ENCODE peak calls at places on chromosomes 16 and 17, in ten cellular contexts. G, R, T, K, Z, C, L, B, M and S are unnamed samples.

GRCh38 chr16:78277374-78277773 is 177.9 kb downstream of the WWOX start:
- DNase-seq in B (no peak), M (no peak), T (no peak), R (peak; percentile 52), K (no peak), C (no peak), L (no peak), G (no peak), Z (no peak), S (no peak)

GRCh38 chr17:15213381-15214087 is 51.6 kb downstream of the PMP22 start:
- DNase-seq in L (no peak), Z (peak; percentile 65), M (peak; percentile 25), B (no peak), R (peak; percentile 72), G (peak; percentile 13), C (peak; percentile 26), K (no peak), T (no peak), S (no peak)

GRCh38 chr17:3890082-3890892 is 2.6 kb downstream of the CAMKK1 start:
- DNase-seq in M (peak; percentile 90), B (peak; percentile 89), T (no peak), Z (peak; percentile 87), G (no peak), K (peak; percentile 93), L (no peak), R (no peak), C (peak; percentile 82), S (peak; percentile 84)

GRCh38 chr17:46851029-46851741 is at the start of gene WNT9B:
- DNase-seq in Z (no peak), R (peak; percentile 85), G (no peak), B (peak; percentile 69), M (no peak), T (no peak), L (no peak), C (no peak), K (peak; percentile 79), S (no peak)

GRCh38 chr16:3716831-3717234 is 491 bp downstream of the TRAP1 start:
- DNase-seq in C (peak; percentile 6), G (no peak), R (peak; percentile 60), K (no peak), B (no peak), L (no peak), Z (peak; percentile 20), T (peak; percentile 30), M (no peak), S (no peak)

GRCh38 chr16:69109486-69110270 is 4.2 kb downstream of the HAS3 start:
- DNase-seq in G (no peak), B (peak; percentile 80), Z (no peak), M (no peak), C (no peak), K (no peak), R (no peak), L (no peak), T (no peak), S (no peak)

GRCh38 chr17:32116937-32117336 is 25.4 kb upstream of the RHOT1 start:
- DNase-seq in Z (no peak), L (no peak), M (no peak), C (no peak), K (no peak), G (no peak), B (no peak), R (no peak), T (no peak), S (no peak)

GRCh38 chr17:50269477-50270429 is 4.5 kb upstream of the TMEM92 start:
- DNase-seq in L (peak; percentile 57), B (peak; percentile 78), M (peak; percentile 87), G (no peak), C (peak; percentile 88), Z (peak; percentile 88), R (peak; percentile 88), K (peak; percentile 81), T (peak; percentile 44), S (no peak)

GRCh38 chr16:87836844-87837581 is 32.3 kb downstream of the SLC7A5 start:
- DNase-seq in Z (no peak), G (no peak), K (no peak), M (peak; percentile 43), L (no peak), R (no peak), C (no peak), T (no peak), B (no peak), S (no peak)

GRCh38 chr16:7921360-7921759 is 588.7 kb downstream of the RBFOX1 start:
- DNase-seq in R (peak; percentile 30), G (no peak), L (no peak), C (no peak), K (no peak), B (no peak), Z (no peak), M (no peak), T (no peak), S (no peak)

GRCh38 chr16:3780570-3780969 is 63.2 kb upstream of the TRAP1 start:
- DNase-seq in B (no peak), T (no peak), R (no peak), C (peak; percentile 7), Z (peak; percentile 12), K (no peak), M (peak; percentile 28), L (no peak), G (no peak), S (no peak)

GRCh38 chr17:30243568-30243967 is 8.1 kb upstream of the SLC6A4 start:
- DNase-seq in L (no peak), G (no peak), M (no peak), T (no peak), K (no peak), Z (no peak), B (no peak), R (no peak), C (no peak), S (no peak)

GRCh38 chr17:73586153-73586906 is 57.9 kb downstream of the SDK2 start:
- DNase-seq in G (no peak), L (no peak), C (no peak), K (no peak), B (peak; percentile 4), R (no peak), Z (no peak), M (no peak), T (no peak), S (no peak)

GRCh38 chr16:3027983-3028715 is 4.3 kb downstream of the THOC6 start:
- DNase-seq in Z (peak; percentile 90), K (peak; percentile 94), L (peak; percentile 32), M (peak; percentile 74), C (peak; percentile 45), R (peak; percentile 92), G (no peak), T (peak; percentile 90), B (peak; percentile 98), S (no peak)

GRCh38 chr17:55668581-55668980 is 54.1 kb downstream of the TMEM100 start:
- DNase-seq in K (no peak), Z (no peak), L (no peak), R (no peak), G (no peak), B (no peak), M (no peak), T (no peak), C (no peak), S (no peak)

GRCh38 chr16:66308096-66308495 is 58.4 kb upstream of the CDH5 start:
- DNase-seq in B (no peak), T (no peak), Z (no peak), K (no peak), R (no peak), L (no peak), G (no peak), M (no peak), C (no peak), S (no peak)
- H3K4me3 ChIP-seq in B (no peak overlapping the region), T (no peak overlapping the region), Z (no peak overlapping the region), K (no peak overlapping the region), R (no peak overlapping the region), L (no peak overlapping the region), G (no peak overlapping the region), M (no peak overlapping the region), C (no peak overlapping the region), S (no peak overlapping the region)

GRCh38 chr17:60230358-60230757 is 80.6 kb downstream of the CA4 start:
- DNase-seq in R (no peak), M (no peak), Z (no peak), T (no peak), L (no peak), G (peak; percentile 28), K (no peak), B (no peak), C (no peak), S (no peak)

GRCh38 chr17:60231691-60232090 is 81.9 kb downstream of the CA4 start:
- DNase-seq in M (peak; percentile 33), K (no peak), G (peak; percentile 28), B (no peak), T (no peak), L (no peak), R (no peak), Z (no peak), C (no peak), S (no peak)

GRCh38 chr17:60229189-60229802 is 79.5 kb downstream of the CA4 start:
- DNase-seq in C (no peak), Z (peak; percentile 65), M (peak; percentile 26), K (no peak), G (no peak), T (no peak), L (no peak), B (no peak), R (no peak), S (no peak)

DNA sequence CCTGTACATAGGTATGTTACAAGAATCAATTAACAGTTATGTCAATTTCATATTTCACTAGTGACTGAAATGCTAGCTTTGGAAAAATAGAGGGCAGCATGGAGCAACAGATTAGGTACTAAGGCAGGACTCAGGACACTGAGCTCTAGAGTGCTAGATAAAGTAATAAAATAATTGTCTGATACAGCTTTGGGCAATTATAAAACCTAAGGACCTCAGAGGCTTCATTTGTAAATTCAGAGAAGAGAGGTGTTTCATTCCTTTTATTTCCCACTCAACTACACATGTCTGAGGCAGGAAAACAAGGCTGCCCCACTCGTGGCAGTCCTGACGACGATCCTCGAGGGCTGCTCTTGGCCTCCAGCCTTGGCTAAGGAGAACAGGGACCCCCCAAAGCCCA is 81.5 kb downstream of the CA4 start:
- DNase-seq in M (peak; percentile 60), T (no peak), L (no peak), G (no peak), R (peak; percentile 30), Z (peak; percentile 61), K (no peak), B (no peak), C (peak; percentile 32), S (no peak)
- TF ChIP-seq CTCF in M (peak; percentile 68), T (peak; percentile 60), L (peak; percentile 57), G (peak; percentile 54), R (peak; percentile 56), Z (peak; percentile 87), K (peak; percentile 29), B (peak; percentile 35), C (peak; percentile 61), S (peak; percentile 32)

GRCh38 chr17:47996201-47996600 is 25.3 kb downstream of the CDK5RAP3 start:
- DNase-seq in M (no peak), T (no peak), R (no peak), L (no peak), C (no peak), K (no peak), Z (no peak), B (no peak), G (no peak), S (no peak)
- H3K4me3 ChIP-seq in M (no peak overlapping the region), T (no peak overlapping the region), R (no peak overlapping the region), L (no peak overlapping the region), C (no peak overlapping the region), K (no peak overlapping the region), Z (no peak overlapping the region), B (no peak overlapping the region), G (no peak overlapping the region), S (no peak overlapping the region)

GRCh38 chr17:39264119-39264518 is 38.4 kb upstream of the STAC2 start:
- DNase-seq in T (no peak), G (no peak), C (no peak), B (no peak), R (no peak), Z (no peak), K (no peak), L (no peak), M (no peak), S (no peak)

GRCh38 chr17:39261286-39261685 is 35.5 kb upstream of the STAC2 start:
- DNase-seq in B (no peak), L (no peak), M (no peak), T (no peak), R (peak; percentile 84), G (no peak), Z (no peak), C (no peak), K (no peak), S (no peak)
- TF ChIP-seq CTCF in B (no peak), L (peak; percentile 25), M (peak; percentile 24), T (no peak), R (peak; percentile 87), G (peak; percentile 20), Z (peak; percentile 48), C (peak; percentile 44), K (peak; percentile 8), S (no peak)